ENCODE peak calls at places on chromosome 12, in five cellular contexts. W is NCI-H1694 treated with DMSO at 0.1 percent for 48 hours, Y is type B pancreatic cell, C is T follicular helper cell, O is HepG2. E is an unnamed sample.

GRCh38 chr12:127431177-127431576 is 835.8 kb upstream of the TMEM132C start:
- DNase-seq in W (no peak), Y (no peak), C (no peak), O (no peak), E (no peak)

GRCh38 chr12:124520258-124520657 is 47.2 kb downstream of the NCOR2 start:
- DNase-seq in W (no peak), Y (no peak), C (no peak), O (peak), E (no peak)

GRCh38 chr12:54042970-54043744 is 10.3 kb downstream of the HOXC5 start:
- DNase-seq in W (no peak), Y (no peak), C (no peak), O (no peak), E (no peak)

GRCh38 chr12:103901518-103902173 is 28.6 kb upstream of the HSP90B1 start:
- DNase-seq in W (no peak), Y (no peak), C (peak), O (no peak), E (peak)

GRCh38 chr12:24909667-24910066 is 39.2 kb downstream of the BCAT1 start:
- DNase-seq in W (no peak), Y (no peak), C (no peak), O (no peak), E (no peak)

GRCh38 chr12:120229583-120230325 is 28.8 kb upstream of the RPLP0 start:
- DNase-seq in W (no peak), Y (no peak), C (no peak), O (no peak), E (no peak)

GRCh38 chr12:5803532-5803931 is 141.5 kb downstream of the ANO2 start:
- DNase-seq in W (no peak), Y (no peak), C (no peak), O (no peak), E (no peak)

GRCh38 chr12:46384451-46385301 is 12.1 kb upstream of the SLC38A2 start:
- DNase-seq in W (no peak), Y (no peak), C (no peak), O (no peak), E (no peak)

GRCh38 chr12:12585115-12585862 is 22.6 kb upstream of the DUSP16 start:
- DNase-seq in W (no peak), Y (no peak), C (no peak), O (peak), E (no peak)

GRCh38 chr12:15049456-15050153 is 76.8 kb downstream of the PDE6H start:
- DNase-seq in W (peak), Y (no peak), C (no peak), O (no peak), E (no peak)

GRCh38 chr12:175759-176158 is 38.2 kb downstream of the SLC6A12 start:
- DNase-seq in W (no peak), Y (no peak), C (no peak), O (no peak), E (no peak)

GRCh38 chr12:4526923-4527546 is 11.7 kb upstream of the RAD51AP1 start:
- DNase-seq in W (peak), Y (no peak), C (no peak), O (peak), E (peak)

GRCh38 chr12:10067259-10067658 is 31.5 kb downstream of the CLEC1A start:
- DNase-seq in W (no peak), Y (no peak), C (no peak), O (no peak), E (no peak)

GRCh38 chr12:109727039-109727723 is 13.6 kb downstream of the FAM222A start:
- DNase-seq in W (no peak), Y (no peak), C (no peak), O (peak), E (no peak)

GRCh38 chr12:89185889-89186288 is 166.4 kb downstream of the DUSP6 start:
- DNase-seq in W (no peak), Y (no peak), C (no peak), O (no peak), E (no peak)

GRCh38 chr12:17035372-17035771 is 429.4 kb upstream of the LMO3 start:
- DNase-seq in W (no peak), Y (no peak), C (no peak), O (no peak), E (no peak)

GRCh38 chr12:91695964-91696363 is 449.7 kb downstream of the BTG1 start:
- DNase-seq in W (no peak), Y (no peak), C (no peak), O (no peak), E (no peak)

GRCh38 chr12:131944601-131945251 is 5.0 kb upstream of the EP400 start:
- DNase-seq in W (no peak), Y (no peak), C (no peak), O (no peak), E (no peak)

GRCh38 chr12:123714302-123714627 is 2.1 kb downstream of the ATP6V0A2 start:
- DNase-seq in W (no peak), Y (no peak), C (no peak), O (no peak), E (no peak)

GRCh38 chr12:105654606-105655005 is 324.1 kb downstream of the C12orf75 start:
- DNase-seq in W (no peak), Y (no peak), C (no peak), O (no peak), E (no peak)

GRCh38 chr12:57470970-57471656 is 8.6 kb downstream of the ARHGAP9 start:
- DNase-seq in W (no peak), Y (no peak), C (no peak), O (no peak), E (no peak)

GRCh38 chr12:106246891-106247730 is 709 bp downstream of the CKAP4 start:
- DNase-seq in W (no peak), Y (no peak), C (peak), O (no peak), E (no peak)

E was measured in Jurkat, Clone E6-1.